ENCODE peak calls at places on chromosomes 6 and 20, in nine cellular contexts. V, R, F, L, H, M, Z, A and Y are unnamed samples.

GRCh38 chr6:163164175-163164900 is 250.2 kb upstream of the QKI start:
- DNase-seq in M (no peak), V (no peak), Z (no peak), L (no peak), H (no peak), F (no peak), A (no peak), R (no peak), Y (no peak)

GRCh38 chr6:43707767-43708166 is 20.2 kb upstream of the MRPS18A start:
- DNase-seq in R (no peak), A (no peak), H (no peak), L (peak), F (no peak), V (no peak), Z (no peak), M (no peak), Y (no peak)

GRCh38 chr6:38588631-38589366 is 50.9 kb downstream of the BTBD9 start:
- DNase-seq in R (peak), H (no peak), M (peak), F (no peak), A (no peak), L (peak), V (peak), Z (peak), Y (no peak)

GRCh38 chr6:28693033-28693750 is 167.5 kb downstream of the GPX5 start:
- DNase-seq in A (no peak), F (no peak), H (no peak), M (peak), V (peak), R (no peak), L (peak), Z (no peak), Y (no peak)

GRCh38 chr6:167350731-167351655 is 26.1 kb downstream of the TTLL2 start:
- DNase-seq in L (peak), R (peak), Z (peak), M (peak), V (peak), F (peak), A (peak), H (peak), Y (peak)

GRCh38 chr20:56755201-56755600 is 126.1 kb downstream of the TFAP2C start:
- DNase-seq in A (no peak), V (no peak), Z (no peak), H (no peak), R (no peak), L (no peak), F (no peak), M (peak), Y (no peak)

GRCh38 chr6:35663447-35664235 is 25.1 kb downstream of the FKBP5 start:
- DNase-seq in V (no peak), A (no peak), Z (no peak), L (peak), H (no peak), F (no peak), M (peak), R (peak), Y (no peak)

GRCh38 chr6:75386050-75386770 is 101.6 kb upstream of the TMEM30A start:
- DNase-seq in V (peak), Z (no peak), A (no peak), R (peak), F (no peak), M (peak), H (no peak), L (peak), Y (no peak)

GRCh38 chr6:240151-240550 is 52.1 kb upstream of the DUSP22 start:
- DNase-seq in F (no peak), L (no peak), R (no peak), Z (no peak), V (no peak), M (no peak), A (no peak), H (no peak), Y (no peak)

GRCh38 chr6:34955447-34955846 is 66.4 kb downstream of the ANKS1A start:
- DNase-seq in F (no peak), Z (no peak), H (no peak), R (no peak), M (no peak), V (no peak), L (no peak), A (no peak), Y (no peak)

GRCh38 chr20:24978493-24978892 is 14.1 kb downstream of the APMAP start:
- DNase-seq in Z (no peak), M (no peak), A (no peak), F (no peak), V (no peak), H (peak), R (no peak), L (no peak), Y (no peak)

GRCh38 chr6:134873500-134874388 is 76.2 kb downstream of the ALDH8A1 start:
- DNase-seq in Z (no peak), M (no peak), A (no peak), H (no peak), R (no peak), V (no peak), F (no peak), L (no peak), Y (no peak)

GRCh38 chr20:35640724-35641123 is 24.0 kb downstream of the CPNE1 start:
- DNase-seq in Z (no peak), V (no peak), F (no peak), A (no peak), H (no peak), L (no peak), R (no peak), M (no peak), Y (no peak)

GRCh38 chr6:108174371-108175175 is 8.8 kb downstream of the NR2E1 start:
- DNase-seq in R (no peak), V (no peak), A (peak), Z (no peak), M (peak), L (peak), H (no peak), F (no peak), Y (no peak)

GRCh38 chr20:38203337-38204003 is 38.4 kb upstream of the TGM2 start:
- DNase-seq in H (no peak), L (no peak), R (no peak), V (no peak), M (no peak), F (no peak), Z (no peak), A (no peak), Y (no peak)

GRCh38 chr6:87909849-87910248 is 137.8 kb upstream of the SPACA1 start:
- DNase-seq in M (peak), R (peak), Z (peak), L (peak), A (no peak), F (no peak), V (peak), H (no peak), Y (no peak)

GRCh38 chr6:44653761-44654218 is 266.3 kb downstream of the CDC5L start:
- DNase-seq in V (no peak), H (no peak), A (no peak), L (peak), M (peak), R (no peak), F (no peak), Z (no peak), Y (no peak)

GRCh38 chr20:49343246-49343645 is 65.4 kb upstream of the ZNFX1 start:
- DNase-seq in Z (peak), V (peak), H (no peak), L (no peak), M (no peak), A (no peak), R (no peak), F (no peak), Y (no peak)

GRCh38 chr20:61611401-61611800 is 359.3 kb downstream of the CDH4 start:
- DNase-seq in L (no peak), Z (no peak), V (no peak), F (no peak), M (no peak), H (no peak), R (no peak), A (no peak), Y (no peak)

GRCh38 chr6:2353412-2354137 is 108.2 kb upstream of the GMDS start:
- DNase-seq in M (peak), Z (peak), A (no peak), L (peak), H (peak), V (peak), R (peak), F (peak), Y (peak)

GRCh38 chr6:2351090-2351489 is 105.7 kb upstream of the GMDS start:
- DNase-seq in M (no peak), R (no peak), L (no peak), A (no peak), F (no peak), H (no peak), V (no peak), Z (no peak), Y (no peak)

GRCh38 chr6:2351807-2352431 is 106.5 kb upstream of the GMDS start:
- DNase-seq in F (no peak), H (no peak), R (peak), L (peak), V (peak), Z (no peak), M (peak), A (no peak), Y (no peak)

GRCh38 chr6:2355155-2355554 is 109.8 kb upstream of the GMDS start:
- DNase-seq in H (no peak), A (no peak), R (no peak), F (no peak), V (no peak), L (no peak), Z (no peak), M (peak), Y (no peak)

GRCh38 chr6:2354138-2354491 is 108.7 kb upstream of the GMDS start:
- DNase-seq in F (no peak), V (no peak), H (no peak), R (no peak), Z (no peak), M (no peak), A (no peak), L (no peak), Y (no peak)
- TF ChIP-seq CTCF in F (peak), V (no peak), H (no peak), R (no peak), Z (peak), M (no peak), A (no peak), L (no peak), Y (no peak)

GRCh38 chr6:42563697-42564495 is at the start of gene UBR2:
- DNase-seq in A (peak), R (peak), M (peak), V (peak), Z (peak), L (peak), H (peak), F (peak), Y (peak)
- TF ChIP-seq CTCF in A (peak), R (peak), M (peak), V (peak), Z (peak), L (peak), H (peak), F (no peak), Y (no peak)

GRCh38 chr6:78836610-78837009 is 30.7 kb upstream of the IRAK1BP1 start:
- DNase-seq in Z (no peak), F (no peak), H (no peak), A (no peak), R (no peak), M (no peak), L (no peak), V (no peak), Y (no peak)

GRCh38 chr6:78830810-78831209 is 36.5 kb upstream of the IRAK1BP1 start:
- DNase-seq in L (no peak), V (no peak), R (no peak), A (no peak), Z (no peak), H (no peak), F (no peak), M (no peak), Y (no peak)

GRCh38 chr6:78832091-78832808 is 35.1 kb upstream of the IRAK1BP1 start:
- DNase-seq in Z (no peak), A (no peak), M (no peak), R (no peak), F (no peak), H (no peak), V (peak), L (peak), Y (no peak)

GRCh38 chr6:78831492-78831891 is 35.9 kb upstream of the IRAK1BP1 start:
- DNase-seq in R (no peak), M (no peak), H (no peak), Z (no peak), L (peak), A (no peak), F (no peak), V (no peak), Y (no peak)

GRCh38 chr6:78835817-78836216 is 31.5 kb upstream of the IRAK1BP1 start:
- DNase-seq in A (no peak), F (no peak), L (peak), M (peak), R (no peak), V (no peak), Z (peak), H (no peak), Y (no peak)
- TF ChIP-seq CTCF in A (peak), F (no peak), L (peak), M (peak), R (no peak), V (peak), Z (no peak), H (peak), Y (no peak)

DNA sequence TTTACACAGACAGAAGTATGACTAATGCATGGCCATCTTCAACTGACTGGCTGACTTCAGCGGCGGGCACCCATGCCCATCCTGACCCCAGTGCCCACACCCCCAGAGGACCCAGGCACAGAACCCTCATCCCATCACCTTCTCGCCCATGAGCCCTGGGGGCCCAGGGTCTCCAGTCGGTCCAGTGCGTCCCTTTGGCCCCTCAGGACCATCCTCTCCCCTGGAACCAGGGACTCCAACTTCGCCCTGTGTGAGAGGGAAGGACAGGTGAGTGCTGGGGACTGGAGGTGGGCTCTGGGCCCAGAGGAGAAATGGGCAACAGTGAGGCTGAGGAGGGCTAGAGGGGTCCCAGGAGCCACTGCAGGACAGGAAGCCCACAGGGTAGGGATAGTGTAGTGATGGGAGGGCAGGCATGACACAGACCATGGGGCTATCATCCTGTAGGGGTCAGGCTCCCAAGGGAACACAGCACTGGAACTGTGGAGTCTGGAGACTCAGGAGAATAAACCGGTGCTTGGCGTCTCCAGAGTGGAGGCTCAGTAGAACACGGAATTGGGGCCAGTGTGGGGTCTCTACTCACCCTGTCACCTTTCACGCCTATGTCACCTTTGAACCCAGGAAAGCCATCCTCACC is 16.7 kb downstream of the COL11A2 start:
- DNase-seq in Z (no peak), R (no peak), F (no peak), A (no peak), H (no peak), L (no peak), V (no peak), M (no peak), Y (no peak)
- TF ChIP-seq CTCF in Z (no peak), R (no peak), F (no peak), A (no peak), H (no peak), L (no peak), V (peak), M (no peak), Y (no peak)

GRCh38 chr20:63378115-63378429 is 16.9 kb upstream of the CHRNA4 start:
- DNase-seq in Z (no peak), A (no peak), L (no peak), R (no peak), M (no peak), F (peak), H (no peak), V (no peak), Y (no peak)

GRCh38 chr20:63379296-63379695 is 18.1 kb upstream of the CHRNA4 start:
- DNase-seq in F (no peak), L (no peak), M (no peak), R (no peak), A (no peak), V (no peak), H (no peak), Z (no peak), Y (peak)

GRCh38 chr20:63376283-63377250 is 15.4 kb upstream of the CHRNA4 start:
- DNase-seq in M (no peak), R (no peak), H (no peak), L (no peak), F (no peak), V (no peak), A (no peak), Z (no peak), Y (no peak)

GRCh38 chr20:63378626-63379025 is 17.5 kb upstream of the CHRNA4 start:
- DNase-seq in M (no peak), Z (no peak), A (no peak), F (no peak), H (no peak), R (no peak), V (no peak), L (no peak), Y (no peak)

DNA sequence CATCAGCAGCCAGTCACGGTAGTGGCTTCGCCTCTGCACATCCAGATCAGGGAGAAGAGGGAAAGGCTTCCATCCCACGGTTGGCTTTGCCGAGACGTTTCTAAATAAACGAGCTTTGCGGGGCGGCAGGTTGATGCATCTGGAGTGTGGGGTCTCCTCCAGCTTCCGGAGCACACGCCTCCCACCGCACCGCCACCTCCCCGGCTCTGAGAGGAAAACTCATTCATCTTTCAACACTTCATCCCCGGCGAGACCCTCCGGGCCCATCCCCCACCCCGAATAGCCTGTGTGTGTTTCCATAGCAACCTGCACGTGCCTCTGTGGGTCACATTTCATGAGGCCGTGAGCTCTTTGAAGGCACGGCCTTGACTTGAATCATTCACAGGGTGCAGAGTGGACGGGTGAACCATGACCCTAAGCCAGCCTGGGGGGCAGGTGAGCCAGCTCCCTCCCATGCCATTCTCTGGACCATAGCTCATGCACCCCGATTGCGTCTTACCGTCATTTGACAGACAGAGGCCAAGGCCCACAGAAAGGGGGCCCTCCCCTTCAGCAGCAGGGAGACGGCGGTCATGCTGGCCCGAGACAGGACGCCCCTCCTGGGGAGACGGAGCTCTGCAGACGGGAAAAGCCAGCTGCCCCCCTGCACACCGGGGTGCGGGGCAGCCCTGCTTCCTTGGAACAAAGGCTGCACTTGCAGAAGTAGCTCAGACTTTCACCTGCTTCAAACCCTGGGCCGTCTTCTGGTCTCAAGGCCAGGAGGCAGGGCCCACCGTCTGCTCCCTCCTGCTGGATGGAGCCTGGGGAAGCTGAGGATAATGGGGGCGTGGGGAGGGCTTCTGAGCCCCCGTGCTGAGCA is 16.3 kb upstream of the CHRNA4 start:
- DNase-seq in M (no peak), R (no peak), Z (no peak), A (no peak), V (no peak), H (no peak), F (peak), L (no peak), Y (peak)
- TF ChIP-seq CTCF in M (no peak), R (no peak), Z (no peak), A (no peak), V (no peak), H (no peak), F (peak), L (no peak), Y (no peak)

GRCh38 chr20:45456632-45457031 is 12.9 kb upstream of the WFDC2 start:
- DNase-seq in H (no peak), V (no peak), A (no peak), M (no peak), R (no peak), Z (no peak), F (peak), L (peak), Y (no peak)
- TF ChIP-seq CTCF in H (peak), V (peak), A (peak), M (peak), R (no peak), Z (no peak), F (peak), L (peak), Y (no peak)

GRCh38 chr6:119077643-119078448 is 618 bp downstream of the FAM184A start:
- DNase-seq in Z (peak), M (peak), R (peak), V (peak), H (no peak), A (no peak), F (peak), L (peak), Y (peak)
- TF ChIP-seq CTCF in Z (no peak), M (no peak), R (no peak), V (peak), H (no peak), A (no peak), F (no peak), L (no peak), Y (no peak)